ENCODE peak calls at places on chromosomes 4 and X, in six cellular contexts. One of them, this sample, is unnamed.

GRCh38 chr4:8438743-8439142 is 1.8 kb downstream of the ACOX3 start:
- DNase-seq in GM06990: no peak
- DNase-seq in activated CD4-positive, alpha-beta T cell treated with anti-CD3 and anti-CD28 coated beads, Interleukin-2, amount 10 ng/mL, durations not matched to agents 7 days and 5 days: no peak
- DNase-seq in immature natural killer cell: no peak
- DNase-seq in activated T-helper 1 cell treated with anti-CD3 and anti-CD28 coated beads, Interleukin-2, amount 50 U/mL, for 16 hours: no peak
- DNase-seq in germinal center: no peak
- DNase-seq in this sample: no peak

GRCh38 chr4:53592686-53593641 is 1.7 kb upstream of the LNX1 start:
- DNase-seq in GM06990: no peak
- DNase-seq in immature natural killer cell: no peak
- DNase-seq in activated CD4-positive, alpha-beta T cell treated with anti-CD3 and anti-CD28 coated beads, Interleukin-2, amount 10 ng/mL, durations not matched to agents 7 days and 5 days: no peak
- DNase-seq in activated T-helper 1 cell treated with anti-CD3 and anti-CD28 coated beads, Interleukin-2, amount 50 U/mL, for 16 hours: no peak
- DNase-seq in germinal center: no peak
- DNase-seq in this sample: no peak

GRCh38 chr4:41142946-41143720 is 71.2 kb downstream of the APBB2 start:
- DNase-seq in GM06990: no peak
- DNase-seq in germinal center: no peak
- DNase-seq in activated CD4-positive, alpha-beta T cell treated with anti-CD3 and anti-CD28 coated beads, Interleukin-2, amount 10 ng/mL, durations not matched to agents 7 days and 5 days: no peak
- DNase-seq in immature natural killer cell: no peak
- DNase-seq in activated T-helper 1 cell treated with anti-CD3 and anti-CD28 coated beads, Interleukin-2, amount 50 U/mL, for 16 hours: no peak
- DNase-seq in this sample: no peak

GRCh38 chr4:57652765-57653164 is 542.6 kb upstream of the IGFBP7 start:
- DNase-seq in immature natural killer cell: no peak
- DNase-seq in activated T-helper 1 cell treated with anti-CD3 and anti-CD28 coated beads, Interleukin-2, amount 50 U/mL, for 16 hours: no peak
- DNase-seq in activated CD4-positive, alpha-beta T cell treated with anti-CD3 and anti-CD28 coated beads, Interleukin-2, amount 10 ng/mL, durations not matched to agents 7 days and 5 days: no peak
- DNase-seq in GM06990: no peak
- DNase-seq in germinal center: no peak
- DNase-seq in this sample: no peak

GRCh38 chrX:45850775-45851433 is 650.2 kb upstream of the DIPK2B start:
- DNase-seq in activated CD4-positive, alpha-beta T cell treated with anti-CD3 and anti-CD28 coated beads, Interleukin-2, amount 10 ng/mL, durations not matched to agents 7 days and 5 days: peak; percentile 23
- DNase-seq in immature natural killer cell: no peak
- DNase-seq in GM06990: no peak
- DNase-seq in germinal center: no peak
- DNase-seq in activated T-helper 1 cell treated with anti-CD3 and anti-CD28 coated beads, Interleukin-2, amount 50 U/mL, for 16 hours: no peak
- DNase-seq in this sample: peak; percentile 2

GRCh38 chr4:156516698-156517097 is 454.9 kb downstream of the PDGFC start:
- DNase-seq in immature natural killer cell: no peak
- DNase-seq in activated CD4-positive, alpha-beta T cell treated with anti-CD3 and anti-CD28 coated beads, Interleukin-2, amount 10 ng/mL, durations not matched to agents 7 days and 5 days: no peak
- DNase-seq in germinal center: no peak
- DNase-seq in GM06990: no peak
- DNase-seq in activated T-helper 1 cell treated with anti-CD3 and anti-CD28 coated beads, Interleukin-2, amount 50 U/mL, for 16 hours: no peak
- DNase-seq in this sample: no peak

GRCh38 chrX:139211568-139212182 is 318.9 kb upstream of the F9 start:
- DNase-seq in activated T-helper 1 cell treated with anti-CD3 and anti-CD28 coated beads, Interleukin-2, amount 50 U/mL, for 16 hours: no peak
- DNase-seq in activated CD4-positive, alpha-beta T cell treated with anti-CD3 and anti-CD28 coated beads, Interleukin-2, amount 10 ng/mL, durations not matched to agents 7 days and 5 days: no peak
- DNase-seq in GM06990: no peak
- DNase-seq in germinal center: no peak
- DNase-seq in immature natural killer cell: no peak
- DNase-seq in this sample: no peak

GRCh38 chr4:158768577-158769174 is at the start of gene FNIP2:
- DNase-seq in GM06990: peak; percentile 28
- DNase-seq in activated T-helper 1 cell treated with anti-CD3 and anti-CD28 coated beads, Interleukin-2, amount 50 U/mL, for 16 hours: peak; percentile 39
- DNase-seq in immature natural killer cell: peak; percentile 83
- DNase-seq in activated CD4-positive, alpha-beta T cell treated with anti-CD3 and anti-CD28 coated beads, Interleukin-2, amount 10 ng/mL, durations not matched to agents 7 days and 5 days: peak; percentile 72
- DNase-seq in germinal center: peak; percentile 70
- DNase-seq in this sample: peak; percentile 52

GRCh38 chr4:106034751-106035150 is 139.5 kb downstream of the NPNT start:
- DNase-seq in immature natural killer cell: no peak
- DNase-seq in activated T-helper 1 cell treated with anti-CD3 and anti-CD28 coated beads, Interleukin-2, amount 50 U/mL, for 16 hours: no peak
- DNase-seq in GM06990: no peak
- DNase-seq in activated CD4-positive, alpha-beta T cell treated with anti-CD3 and anti-CD28 coated beads, Interleukin-2, amount 10 ng/mL, durations not matched to agents 7 days and 5 days: no peak
- DNase-seq in germinal center: no peak
- DNase-seq in this sample: no peak

GRCh38 chr4:48173055-48173991 is 39.3 kb upstream of the TXK start:
- DNase-seq in GM06990: no peak
- DNase-seq in activated T-helper 1 cell treated with anti-CD3 and anti-CD28 coated beads, Interleukin-2, amount 50 U/mL, for 16 hours: no peak
- DNase-seq in immature natural killer cell: no peak
- DNase-seq in activated CD4-positive, alpha-beta T cell treated with anti-CD3 and anti-CD28 coated beads, Interleukin-2, amount 10 ng/mL, durations not matched to agents 7 days and 5 days: no peak
- DNase-seq in germinal center: no peak
- DNase-seq in this sample: no peak

GRCh38 chrX:114583646-114584433 is at the start of gene HTR2C:
- DNase-seq in immature natural killer cell: no peak
- DNase-seq in activated T-helper 1 cell treated with anti-CD3 and anti-CD28 coated beads, Interleukin-2, amount 50 U/mL, for 16 hours: no peak
- DNase-seq in GM06990: no peak
- DNase-seq in activated CD4-positive, alpha-beta T cell treated with anti-CD3 and anti-CD28 coated beads, Interleukin-2, amount 10 ng/mL, durations not matched to agents 7 days and 5 days: no peak
- DNase-seq in germinal center: no peak
- DNase-seq in this sample: no peak

GRCh38 chr4:101790521-101791188 is at the start of gene BANK1:
- DNase-seq in germinal center: peak; percentile 91
- DNase-seq in activated CD4-positive, alpha-beta T cell treated with anti-CD3 and anti-CD28 coated beads, Interleukin-2, amount 10 ng/mL, durations not matched to agents 7 days and 5 days: peak; percentile 37
- DNase-seq in GM06990: peak; percentile 89
- DNase-seq in immature natural killer cell: peak; percentile 57
- DNase-seq in activated T-helper 1 cell treated with anti-CD3 and anti-CD28 coated beads, Interleukin-2, amount 50 U/mL, for 16 hours: no peak
- DNase-seq in this sample: peak; percentile 94

GRCh38 chr4:52914051-52914605 is 52.0 kb downstream of the RASL11B start:
- DNase-seq in GM06990: no peak
- DNase-seq in immature natural killer cell: no peak
- DNase-seq in germinal center: no peak
- DNase-seq in activated CD4-positive, alpha-beta T cell treated with anti-CD3 and anti-CD28 coated beads, Interleukin-2, amount 10 ng/mL, durations not matched to agents 7 days and 5 days: no peak
- DNase-seq in activated T-helper 1 cell treated with anti-CD3 and anti-CD28 coated beads, Interleukin-2, amount 50 U/mL, for 16 hours: no peak
- DNase-seq in this sample: no peak

GRCh38 chrX:83916525-83916924 is 55.6 kb downstream of the CYLC1 start:
- DNase-seq in activated T-helper 1 cell treated with anti-CD3 and anti-CD28 coated beads, Interleukin-2, amount 50 U/mL, for 16 hours: no peak
- DNase-seq in germinal center: no peak
- DNase-seq in immature natural killer cell: no peak
- DNase-seq in GM06990: no peak
- DNase-seq in activated CD4-positive, alpha-beta T cell treated with anti-CD3 and anti-CD28 coated beads, Interleukin-2, amount 10 ng/mL, durations not matched to agents 7 days and 5 days: no peak
- DNase-seq in this sample: no peak

GRCh38 chr4:26005764-26006163 is 91.7 kb downstream of the SMIM20 start:
- DNase-seq in immature natural killer cell: no peak
- DNase-seq in activated CD4-positive, alpha-beta T cell treated with anti-CD3 and anti-CD28 coated beads, Interleukin-2, amount 10 ng/mL, durations not matched to agents 7 days and 5 days: no peak
- DNase-seq in GM06990: no peak
- DNase-seq in activated T-helper 1 cell treated with anti-CD3 and anti-CD28 coated beads, Interleukin-2, amount 50 U/mL, for 16 hours: no peak
- DNase-seq in germinal center: no peak
- DNase-seq in this sample: no peak

GRCh38 chrX:25006586-25007058 is 9.1 kb downstream of the ARX start:
- DNase-seq in activated CD4-positive, alpha-beta T cell treated with anti-CD3 and anti-CD28 coated beads, Interleukin-2, amount 10 ng/mL, durations not matched to agents 7 days and 5 days: no peak
- DNase-seq in GM06990: no peak
- DNase-seq in immature natural killer cell: no peak
- DNase-seq in germinal center: no peak
- DNase-seq in activated T-helper 1 cell treated with anti-CD3 and anti-CD28 coated beads, Interleukin-2, amount 50 U/mL, for 16 hours: no peak
- DNase-seq in this sample: no peak

This sample was measured in naive B cell.